ENCODE peak calls at places on chromosomes 3 and 15, in ten cellular contexts. One of them, this sample, is unnamed.

GRCh38 chr3:190586631-190587000 is 72.7 kb downstream of the IL1RAP start:
- DNase-seq in glutamatergic neuron: no peak
- DNase-seq in GM20000: peak; percentile 17
- DNase-seq in lower leg skin: no peak
- DNase-seq in Calu3: peak; percentile 51
- DNase-seq in fibroblast of the aortic adventitia: peak; percentile 35
- DNase-seq in OCI-LY7: no peak
- DNase-seq in left ventricle myocardium inferior: no peak
- DNase-seq in Panc1: no peak
- DNase-seq in prostate gland: no peak
- DNase-seq in this sample: no peak

GRCh38 chr3:11381563-11381962 is 109.4 kb downstream of the ATG7 start:
- DNase-seq in lower leg skin: no peak
- DNase-seq in fibroblast of the aortic adventitia: no peak
- DNase-seq in glutamatergic neuron: no peak
- DNase-seq in prostate gland: no peak
- DNase-seq in Panc1: no peak
- DNase-seq in GM20000: no peak
- DNase-seq in OCI-LY7: no peak
- DNase-seq in left ventricle myocardium inferior: no peak
- DNase-seq in Calu3: no peak
- DNase-seq in this sample: no peak

GRCh38 chr3:177705976-177706866 is 508.9 kb upstream of the TBL1XR1 start:
- DNase-seq in Calu3: no peak
- DNase-seq in prostate gland: peak; percentile 58
- DNase-seq in glutamatergic neuron: no peak
- DNase-seq in fibroblast of the aortic adventitia: peak; percentile 87
- DNase-seq in left ventricle myocardium inferior: peak; percentile 70
- DNase-seq in lower leg skin: no peak
- DNase-seq in GM20000: no peak
- DNase-seq in Panc1: no peak
- DNase-seq in OCI-LY7: no peak
- DNase-seq in this sample: no peak

GRCh38 chr3:67719333-67719732 is 64.9 kb upstream of the SUCLG2 start:
- DNase-seq in prostate gland: no peak
- DNase-seq in Calu3: no peak
- DNase-seq in Panc1: no peak
- DNase-seq in lower leg skin: no peak
- DNase-seq in fibroblast of the aortic adventitia: no peak
- DNase-seq in OCI-LY7: no peak
- DNase-seq in left ventricle myocardium inferior: no peak
- DNase-seq in glutamatergic neuron: no peak
- DNase-seq in GM20000: no peak
- DNase-seq in this sample: no peak

GRCh38 chr3:129276385-129276784 is 2.3 kb upstream of the HMCES start:
- DNase-seq in OCI-LY7: peak; percentile 99
- DNase-seq in Calu3: no peak
- DNase-seq in fibroblast of the aortic adventitia: no peak
- DNase-seq in Panc1: no peak
- DNase-seq in left ventricle myocardium inferior: no peak
- DNase-seq in prostate gland: no peak
- DNase-seq in lower leg skin: peak; percentile 36
- DNase-seq in glutamatergic neuron: no peak
- DNase-seq in GM20000: peak; percentile 87
- DNase-seq in this sample: peak; percentile 87

GRCh38 chr15:96037584-96037983 is 292.9 kb upstream of the NR2F2 start:
- DNase-seq in Calu3: no peak
- DNase-seq in GM20000: no peak
- DNase-seq in left ventricle myocardium inferior: no peak
- DNase-seq in glutamatergic neuron: no peak
- DNase-seq in prostate gland: no peak
- DNase-seq in Panc1: no peak
- DNase-seq in fibroblast of the aortic adventitia: no peak
- DNase-seq in lower leg skin: no peak
- DNase-seq in OCI-LY7: no peak
- DNase-seq in this sample: no peak

GRCh38 chr3:8441969-8442559 is 59.6 kb upstream of the LMCD1 start:
- DNase-seq in glutamatergic neuron: no peak
- DNase-seq in prostate gland: peak; percentile 19
- DNase-seq in Panc1: no peak
- DNase-seq in fibroblast of the aortic adventitia: peak; percentile 91
- DNase-seq in GM20000: peak; percentile 66
- DNase-seq in OCI-LY7: peak; percentile 12
- DNase-seq in Calu3: peak; percentile 28
- DNase-seq in left ventricle myocardium inferior: no peak
- DNase-seq in lower leg skin: no peak
- DNase-seq in this sample: peak; percentile 62

GRCh38 chr3:124451655-124452317 is 278.5 kb upstream of the UMPS start:
- DNase-seq in left ventricle myocardium inferior: no peak
- DNase-seq in OCI-LY7: no peak
- DNase-seq in prostate gland: no peak
- DNase-seq in lower leg skin: no peak
- DNase-seq in GM20000: no peak
- DNase-seq in glutamatergic neuron: no peak
- DNase-seq in Calu3: no peak
- DNase-seq in Panc1: no peak
- DNase-seq in fibroblast of the aortic adventitia: no peak
- DNase-seq in this sample: no peak

GRCh38 chr15:51649659-51650521 is 27.3 kb upstream of the DMXL2 start:
- DNase-seq in prostate gland: peak; percentile 64
- DNase-seq in fibroblast of the aortic adventitia: peak; percentile 88
- DNase-seq in left ventricle myocardium inferior: no peak
- DNase-seq in Calu3: peak; percentile 59
- DNase-seq in Panc1: peak; percentile 61
- DNase-seq in OCI-LY7: peak; percentile 66
- DNase-seq in GM20000: peak; percentile 65
- DNase-seq in lower leg skin: no peak
- DNase-seq in glutamatergic neuron: no peak
- DNase-seq in this sample: peak; percentile 71

GRCh38 chr15:72492733-72493132 is 18.6 kb downstream of the ARIH1 start:
- DNase-seq in fibroblast of the aortic adventitia: peak; percentile 17
- DNase-seq in OCI-LY7: no peak
- DNase-seq in GM20000: no peak
- DNase-seq in prostate gland: no peak
- DNase-seq in Panc1: no peak
- DNase-seq in left ventricle myocardium inferior: no peak
- DNase-seq in Calu3: no peak
- DNase-seq in lower leg skin: no peak
- DNase-seq in glutamatergic neuron: no peak
- DNase-seq in this sample: no peak

GRCh38 chr3:84943379-84943778 is 15.4 kb upstream of the CADM2 start:
- DNase-seq in Panc1: no peak
- DNase-seq in lower leg skin: no peak
- DNase-seq in glutamatergic neuron: no peak
- DNase-seq in Calu3: no peak
- DNase-seq in GM20000: no peak
- DNase-seq in prostate gland: no peak
- DNase-seq in fibroblast of the aortic adventitia: no peak
- DNase-seq in left ventricle myocardium inferior: no peak
- DNase-seq in OCI-LY7: no peak
- DNase-seq in this sample: no peak
- TF ChIP-seq CTCF in Panc1: peak; percentile 28
- TF ChIP-seq CTCF in lower leg skin: no peak
- TF ChIP-seq CTCF in glutamatergic neuron: peak; percentile 70
- TF ChIP-seq CTCF in Calu3: no peak
- TF ChIP-seq CTCF in GM20000: no peak
- TF ChIP-seq CTCF in prostate gland: no peak
- TF ChIP-seq CTCF in fibroblast of the aortic adventitia: no peak
- TF ChIP-seq CTCF in left ventricle myocardium inferior: no peak
- TF ChIP-seq CTCF in OCI-LY7: no peak
- TF ChIP-seq CTCF in this sample: peak; percentile 13

GRCh38 chr3:30964612-30965011 is 70.2 kb upstream of the GADL1 start:
- DNase-seq in fibroblast of the aortic adventitia: no peak
- DNase-seq in OCI-LY7: no peak
- DNase-seq in glutamatergic neuron: no peak
- DNase-seq in left ventricle myocardium inferior: no peak
- DNase-seq in Calu3: no peak
- DNase-seq in lower leg skin: no peak
- DNase-seq in prostate gland: no peak
- DNase-seq in GM20000: peak; percentile 9
- DNase-seq in Panc1: no peak
- DNase-seq in this sample: peak; percentile 19

GRCh38 chr3:30972449-30972848 is 78.0 kb upstream of the GADL1 start:
- DNase-seq in lower leg skin: no peak
- DNase-seq in fibroblast of the aortic adventitia: no peak
- DNase-seq in prostate gland: no peak
- DNase-seq in GM20000: no peak
- DNase-seq in Panc1: no peak
- DNase-seq in Calu3: no peak
- DNase-seq in left ventricle myocardium inferior: no peak
- DNase-seq in OCI-LY7: no peak
- DNase-seq in glutamatergic neuron: no peak
- DNase-seq in this sample: no peak

GRCh38 chr3:30966896-30967295 is 72.4 kb upstream of the GADL1 start:
- DNase-seq in GM20000: no peak
- DNase-seq in lower leg skin: no peak
- DNase-seq in fibroblast of the aortic adventitia: no peak
- DNase-seq in left ventricle myocardium inferior: no peak
- DNase-seq in prostate gland: no peak
- DNase-seq in Panc1: no peak
- DNase-seq in glutamatergic neuron: no peak
- DNase-seq in OCI-LY7: no peak
- DNase-seq in Calu3: no peak
- DNase-seq in this sample: no peak

DNA sequence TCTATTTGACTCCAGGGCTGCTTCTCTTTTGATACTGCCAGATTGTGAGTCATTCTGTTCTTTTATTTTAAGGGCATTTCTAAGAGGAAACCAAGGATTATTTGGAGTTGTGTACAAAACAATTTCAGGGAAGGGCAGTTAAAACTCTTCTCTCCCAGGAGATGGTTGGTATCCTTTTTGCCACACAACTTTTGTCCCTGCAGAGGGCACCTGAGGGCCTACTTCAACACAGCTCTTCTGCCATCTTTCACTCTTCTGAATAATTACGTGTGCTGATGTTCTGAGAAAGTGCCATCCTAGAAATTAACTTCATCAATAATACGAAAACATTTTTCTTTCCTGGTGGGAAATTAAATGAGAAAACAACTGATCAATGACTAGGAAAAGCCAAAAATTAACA is 75.7 kb upstream of the GADL1 start:
- DNase-seq in lower leg skin: no peak
- DNase-seq in GM20000: no peak
- DNase-seq in prostate gland: no peak
- DNase-seq in OCI-LY7: peak; percentile 18
- DNase-seq in Panc1: no peak
- DNase-seq in fibroblast of the aortic adventitia: peak; percentile 11
- DNase-seq in glutamatergic neuron: no peak
- DNase-seq in Calu3: peak; percentile 9
- DNase-seq in left ventricle myocardium inferior: no peak
- DNase-seq in this sample: peak; percentile 8
- TF ChIP-seq CTCF in lower leg skin: no peak
- TF ChIP-seq CTCF in GM20000: no peak
- TF ChIP-seq CTCF in prostate gland: no peak
- TF ChIP-seq CTCF in OCI-LY7: peak; percentile 61
- TF ChIP-seq CTCF in Panc1: peak; percentile 27
- TF ChIP-seq CTCF in fibroblast of the aortic adventitia: peak; percentile 20
- TF ChIP-seq CTCF in glutamatergic neuron: no peak
- TF ChIP-seq CTCF in Calu3: no peak
- TF ChIP-seq CTCF in left ventricle myocardium inferior: no peak
- TF ChIP-seq CTCF in this sample: peak; percentile 32

GRCh38 chr15:88331291-88331690 is 74.8 kb upstream of the NTRK3 start:
- DNase-seq in glutamatergic neuron: peak; percentile 94
- DNase-seq in prostate gland: no peak
- DNase-seq in Panc1: peak; percentile 5
- DNase-seq in GM20000: peak; percentile 53
- DNase-seq in OCI-LY7: peak; percentile 83
- DNase-seq in lower leg skin: no peak
- DNase-seq in Calu3: peak; percentile 67
- DNase-seq in left ventricle myocardium inferior: no peak
- DNase-seq in fibroblast of the aortic adventitia: peak; percentile 31
- DNase-seq in this sample: peak; percentile 68
- TF ChIP-seq CTCF in glutamatergic neuron: peak; percentile 90
- TF ChIP-seq CTCF in prostate gland: no peak
- TF ChIP-seq CTCF in Panc1: peak; percentile 88
- TF ChIP-seq CTCF in GM20000: peak; percentile 73
- TF ChIP-seq CTCF in OCI-LY7: peak; percentile 96
- TF ChIP-seq CTCF in lower leg skin: no peak
- TF ChIP-seq CTCF in Calu3: peak; percentile 50
- TF ChIP-seq CTCF in left ventricle myocardium inferior: peak; percentile 37
- TF ChIP-seq CTCF in fibroblast of the aortic adventitia: peak; percentile 48
- TF ChIP-seq CTCF in this sample: peak; percentile 67

GRCh38 chr3:184234224-184234623 is 4.8 kb downstream of the VWA5B2 start:
- DNase-seq in Panc1: no peak
- DNase-seq in prostate gland: peak; percentile 44
- DNase-seq in fibroblast of the aortic adventitia: peak; percentile 80
- DNase-seq in OCI-LY7: peak; percentile 14
- DNase-seq in GM20000: peak; percentile 12
- DNase-seq in glutamatergic neuron: no peak
- DNase-seq in Calu3: peak; percentile 98
- DNase-seq in left ventricle myocardium inferior: no peak
- DNase-seq in lower leg skin: no peak
- DNase-seq in this sample: peak; percentile 26
- TF ChIP-seq CTCF in Panc1: no peak
- TF ChIP-seq CTCF in prostate gland: no peak
- TF ChIP-seq CTCF in fibroblast of the aortic adventitia: peak; percentile 15
- TF ChIP-seq CTCF in OCI-LY7: peak; percentile 30
- TF ChIP-seq CTCF in GM20000: no peak
- TF ChIP-seq CTCF in glutamatergic neuron: no peak
- TF ChIP-seq CTCF in Calu3: peak; percentile 67
- TF ChIP-seq CTCF in left ventricle myocardium inferior: no peak
- TF ChIP-seq CTCF in lower leg skin: no peak
- TF ChIP-seq CTCF in this sample: no peak

GRCh38 chr15:98901438-98901837 is 106.2 kb downstream of the PGPEP1L start:
- DNase-seq in prostate gland: no peak
- DNase-seq in GM20000: no peak
- DNase-seq in left ventricle myocardium inferior: no peak
- DNase-seq in Calu3: no peak
- DNase-seq in lower leg skin: no peak
- DNase-seq in fibroblast of the aortic adventitia: no peak
- DNase-seq in glutamatergic neuron: no peak
- DNase-seq in Panc1: no peak
- DNase-seq in OCI-LY7: no peak
- DNase-seq in this sample: no peak

GRCh38 chr15:98905981-98906711 is 101.4 kb downstream of the PGPEP1L start:
- DNase-seq in Calu3: no peak
- DNase-seq in lower leg skin: no peak
- DNase-seq in GM20000: no peak
- DNase-seq in glutamatergic neuron: no peak
- DNase-seq in prostate gland: no peak
- DNase-seq in left ventricle myocardium inferior: no peak
- DNase-seq in fibroblast of the aortic adventitia: no peak
- DNase-seq in Panc1: no peak
- DNase-seq in OCI-LY7: no peak
- DNase-seq in this sample: no peak

GRCh38 chr15:98903377-98904018 is 104.1 kb downstream of the PGPEP1L start:
- DNase-seq in Panc1: no peak
- DNase-seq in Calu3: no peak
- DNase-seq in glutamatergic neuron: no peak
- DNase-seq in left ventricle myocardium inferior: no peak
- DNase-seq in lower leg skin: no peak
- DNase-seq in fibroblast of the aortic adventitia: peak; percentile 69
- DNase-seq in GM20000: no peak
- DNase-seq in OCI-LY7: no peak
- DNase-seq in prostate gland: no peak
- DNase-seq in this sample: no peak

GRCh38 chr15:98906712-98907083 is 100.9 kb downstream of the PGPEP1L start:
- DNase-seq in fibroblast of the aortic adventitia: peak; percentile 39
- DNase-seq in left ventricle myocardium inferior: peak; percentile 55
- DNase-seq in prostate gland: no peak
- DNase-seq in OCI-LY7: no peak
- DNase-seq in glutamatergic neuron: no peak
- DNase-seq in GM20000: no peak
- DNase-seq in Panc1: no peak
- DNase-seq in Calu3: no peak
- DNase-seq in lower leg skin: no peak
- DNase-seq in this sample: no peak

GRCh38 chr15:98904466-98905048 is 103.0 kb downstream of the PGPEP1L start:
- DNase-seq in glutamatergic neuron: peak; percentile 45
- DNase-seq in Calu3: peak; percentile 55
- DNase-seq in prostate gland: no peak
- DNase-seq in Panc1: no peak
- DNase-seq in lower leg skin: no peak
- DNase-seq in GM20000: peak; percentile 54
- DNase-seq in left ventricle myocardium inferior: no peak
- DNase-seq in OCI-LY7: peak; percentile 39
- DNase-seq in fibroblast of the aortic adventitia: peak; percentile 65
- DNase-seq in this sample: peak; percentile 63
- TF ChIP-seq CTCF in glutamatergic neuron: no peak
- TF ChIP-seq CTCF in Calu3: peak; percentile 40
- TF ChIP-seq CTCF in prostate gland: peak; percentile 20
- TF ChIP-seq CTCF in Panc1: peak; percentile 91
- TF ChIP-seq CTCF in lower leg skin: no peak
- TF ChIP-seq CTCF in GM20000: peak; percentile 38
- TF ChIP-seq CTCF in left ventricle myocardium inferior: peak; percentile 62
- TF ChIP-seq CTCF in OCI-LY7: peak; percentile 79
- TF ChIP-seq CTCF in fibroblast of the aortic adventitia: peak; percentile 63
- TF ChIP-seq CTCF in this sample: peak; percentile 44